ENCODE peak calls at places on chromosomes 13 and 19, in six cellular contexts. P is BE2C; K is tibial nerve; S is cardiac muscle cell; E is endodermal cell; O is CD4-positive, CD25-positive, alpha-beta regulatory T cell. Q is an unnamed sample.

GRCh38 chr13:113207890-113208423 is 512 bp downstream of the PCID2 start:
- DNase-seq in P (peak; percentile 56), K (no peak), S (peak; percentile 60), E (peak; percentile 76), O (peak; percentile 52), Q (no peak)

GRCh38 chr19:16325671-16326400 is 1.2 kb downstream of the KLF2 start:
- DNase-seq in P (no peak), K (no peak), S (peak; percentile 66), E (peak; percentile 92), O (peak; percentile 80), Q (peak; percentile 27)

GRCh38 chr19:46862974-46863632 is 2.3 kb downstream of the ARHGAP35 start:
- DNase-seq in P (peak; percentile 38), K (no peak), S (peak; percentile 8), E (no peak), O (no peak), Q (no peak)

GRCh38 chr13:36518707-36519106 is 86.4 kb downstream of the CCNA1 start:
- DNase-seq in P (no peak), K (no peak), S (no peak), E (no peak), O (no peak), Q (no peak)

GRCh38 chr19:33514885-33515485 is 6.6 kb downstream of the PEPD start:
- DNase-seq in P (no peak), K (no peak), S (no peak), E (no peak), O (peak; percentile 68), Q (no peak)

GRCh38 chr13:54890976-54891375 is 1862.4 kb downstream of the OLFM4 start:
- DNase-seq in P (no peak), K (no peak), S (no peak), E (no peak), O (no peak), Q (no peak)

GRCh38 chr13:38705351-38705750 is 18.5 kb downstream of the FREM2 start:
- DNase-seq in P (no peak), K (no peak), S (no peak), E (no peak), O (no peak), Q (no peak)

GRCh38 chr19:5587661-5588060 is 19.9 kb upstream of the TINCR start:
- DNase-seq in P (no peak), K (no peak), S (no peak), E (no peak), O (no peak), Q (no peak)

GRCh38 chr19:48511321-48511731 is 309 bp downstream of the LMTK3 start:
- DNase-seq in P (peak; percentile 32), K (no peak), S (no peak), E (peak; percentile 82), O (no peak), Q (no peak)

GRCh38 chr13:22311734-22312404 is 641.0 kb downstream of the FGF9 start:
- DNase-seq in P (no peak), K (no peak), S (no peak), E (peak; percentile 55), O (no peak), Q (no peak)

GRCh38 chr13:83274679-83275078 is 607.6 kb downstream of the SLITRK1 start:
- DNase-seq in P (no peak), K (no peak), S (no peak), E (no peak), O (no peak), Q (no peak)

GRCh38 chr19:57816652-57817051 is 1.9 kb upstream of the ZNF552 start:
- DNase-seq in P (no peak), K (no peak), S (no peak), E (peak; percentile 63), O (no peak), Q (no peak)

GRCh38 chr13:42384265-42384664 is 112.3 kb downstream of the AKAP11 start:
- DNase-seq in P (no peak), K (no peak), S (no peak), E (no peak), O (no peak), Q (no peak)

GRCh38 chr13:50365683-50366391 is 350.6 kb downstream of the KCNRG start:
- DNase-seq in P (no peak), K (no peak), S (no peak), E (no peak), O (peak; percentile 92), Q (no peak)

GRCh38 chr13:110388141-110388943 is 81.3 kb downstream of the COL4A2 start:
- DNase-seq in P (peak; percentile 29), K (no peak), S (no peak), E (peak; percentile 62), O (no peak), Q (no peak)

GRCh38 chr13:46667687-46668281 is 114.8 kb downstream of the LRCH1 start:
- DNase-seq in P (no peak), K (no peak), S (no peak), E (no peak), O (peak; percentile 87), Q (no peak)

GRCh38 chr13:24251525-24251924 is 57.9 kb upstream of the C1QTNF9 start:
- DNase-seq in P (no peak), K (no peak), S (no peak), E (no peak), O (peak; percentile 97), Q (no peak)

GRCh38 chr19:5697022-5697889 is 7.2 kb downstream of the RPL36 start:
- DNase-seq in P (no peak), K (no peak), S (no peak), E (peak; percentile 56), O (no peak), Q (no peak)

GRCh38 chr19:16801599-16801998 is 27.6 kb upstream of the SIN3B start:
- DNase-seq in P (no peak), K (no peak), S (no peak), E (no peak), O (no peak), Q (no peak)

GRCh38 chr19:10878253-10878652 is 6.9 kb downstream of the CARM1 start:
- DNase-seq in P (no peak), K (no peak), S (no peak), E (no peak), O (no peak), Q (no peak)
- H3K4me1 ChIP-seq in P (peaks cover 4% of the 10 kb centered on the region), K (peaks cover 37% of the 10 kb centered on the region), S (peaks cover 35% of the 10 kb centered on the region), E (peaks cover 16% of the 10 kb centered on the region), O (no peaks in the 10 kb centered on the region), Q (peaks cover 9% of the 10 kb centered on the region)

GRCh38 chr13:97202761-97203160 is 19.4 kb upstream of the MBNL2 start:
- DNase-seq in P (no peak), K (no peak), S (no peak), E (no peak), O (no peak), Q (no peak)

GRCh38 chr13:97198753-97199152 is 23.4 kb upstream of the MBNL2 start:
- DNase-seq in P (no peak), K (no peak), S (no peak), E (no peak), O (no peak), Q (no peak)

GRCh38 chr13:97200081-97200942 is 21.8 kb upstream of the MBNL2 start:
- DNase-seq in P (no peak), K (no peak), S (no peak), E (no peak), O (no peak), Q (no peak)

GRCh38 chr13:97196340-97196739 is 25.8 kb upstream of the MBNL2 start:
- DNase-seq in P (no peak), K (no peak), S (no peak), E (no peak), O (no peak), Q (no peak)

GRCh38 chr13:97199451-97199850 is 22.7 kb upstream of the MBNL2 start:
- DNase-seq in P (no peak), K (no peak), S (no peak), E (no peak), O (no peak), Q (no peak)
- H3K4me1 ChIP-seq in P (peaks cover 3% of the 10 kb centered on the region), K (no peaks in the 10 kb centered on the region), S (no peaks in the 10 kb centered on the region), E (no peaks in the 10 kb centered on the region), O (no peaks in the 10 kb centered on the region), Q (no peaks in the 10 kb centered on the region)

GRCh38 chr19:45506246-45506990 is 861 bp upstream of the VASP start:
- DNase-seq in P (peak; percentile 97), K (peak; percentile 88), S (peak; percentile 96), E (peak; percentile 98), O (peak; percentile 96), Q (peak; percentile 79)
- H3K4me1 ChIP-seq in P (peaks cover 3% of the 10 kb centered on the region), K (peaks cover 13% of the 10 kb centered on the region), S (no peaks in the 10 kb centered on the region), E (peaks cover 5% of the 10 kb centered on the region), O (peaks cover 48% of the 10 kb centered on the region), Q (peaks cover 7% of the 10 kb centered on the region)

GRCh38 chr13:40568246-40568645 is 98.2 kb downstream of the FOXO1 start:
- DNase-seq in P (no peak), K (no peak), S (no peak), E (no peak), O (no peak), Q (no peak)
- H3K4me1 ChIP-seq in P (peaks cover 5% of the 10 kb centered on the region), K (peaks cover 65% of the 10 kb centered on the region), S (peaks cover 18% of the 10 kb centered on the region), E (peaks cover 17% of the 10 kb centered on the region), O (peaks cover 89% of the 10 kb centered on the region), Q (peaks cover 11% of the 10 kb centered on the region)

GRCh38 chr19:41408256-41408655 is 10.6 kb downstream of the BCKDHA start:
- DNase-seq in P (no peak), K (no peak), S (no peak), E (peak; percentile 78), O (no peak), Q (no peak)

GRCh38 chr19:41403181-41403970 is 5.8 kb downstream of the BCKDHA start:
- DNase-seq in P (no peak), K (no peak), S (no peak), E (no peak), O (no peak), Q (no peak)

GRCh38 chr19:41407271-41407670 is 9.7 kb downstream of the BCKDHA start:
- DNase-seq in P (no peak), K (no peak), S (no peak), E (peak; percentile 92), O (no peak), Q (peak; percentile 25)

GRCh38 chr19:41409288-41409687 is 11.7 kb downstream of the BCKDHA start:
- DNase-seq in P (no peak), K (no peak), S (peak; percentile 52), E (peak; percentile 76), O (no peak), Q (no peak)

DNA sequence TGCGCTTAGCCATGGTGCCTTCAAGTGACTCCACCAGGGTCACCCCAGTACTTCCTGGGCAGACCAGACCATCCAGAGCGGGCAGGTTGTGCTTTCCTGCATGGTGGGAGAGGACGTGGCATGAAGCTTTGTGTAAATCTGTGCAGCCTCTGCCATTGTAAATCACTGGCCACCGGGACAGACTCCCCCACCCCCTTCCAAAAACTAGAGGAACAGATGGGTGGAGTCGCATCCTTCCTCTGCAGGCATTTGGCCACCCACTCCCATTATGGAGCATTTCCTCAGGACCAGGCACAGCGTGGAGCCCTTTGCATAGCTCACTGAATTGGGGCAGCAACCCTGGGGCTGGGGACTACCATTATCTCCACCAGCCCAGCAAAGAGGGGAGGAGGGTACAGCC is 8.2 kb downstream of the BCKDHA start:
- DNase-seq in P (no peak), K (no peak), S (no peak), E (peak; percentile 58), O (no peak), Q (no peak)
- H3K4me1 ChIP-seq in P (no peaks in the 10 kb centered on the region), K (peaks cover 2% of the 10 kb centered on the region), S (peaks cover 11% of the 10 kb centered on the region), E (peaks cover 4% of the 10 kb centered on the region), O (no peaks in the 10 kb centered on the region), Q (no peaks in the 10 kb centered on the region)